ENCODE peak calls at places on chromosome 1, in nine cellular contexts. One of them, this sample, is unnamed.

GRCh38 chr1:59142663-59143487 is 154.0 kb upstream of the FGGY start:
- DNase-seq in IMR-90: peak
- DNase-seq in ovary: no peak
- DNase-seq in Peyer's patch: no peak
- DNase-seq in vagina: no peak
- DNase-seq in right lobe of liver: no peak
- DNase-seq in K562: no peak
- DNase-seq in esophagus squamous epithelium: no peak
- DNase-seq in A549: peak
- DNase-seq in this sample: no peak

GRCh38 chr1:241453732-241454131 is 65.8 kb downstream of the FH start:
- DNase-seq in IMR-90: no peak
- DNase-seq in ovary: no peak
- DNase-seq in Peyer's patch: no peak
- DNase-seq in vagina: no peak
- DNase-seq in right lobe of liver: no peak
- DNase-seq in K562: no peak
- DNase-seq in esophagus squamous epithelium: no peak
- DNase-seq in A549: no peak
- DNase-seq in this sample: no peak

GRCh38 chr1:33348194-33348593 is 27.3 kb upstream of the A3GALT2 start:
- DNase-seq in IMR-90: peak
- DNase-seq in ovary: no peak
- DNase-seq in Peyer's patch: no peak
- DNase-seq in vagina: no peak
- DNase-seq in right lobe of liver: no peak
- DNase-seq in K562: no peak
- DNase-seq in esophagus squamous epithelium: no peak
- DNase-seq in A549: no peak
- DNase-seq in this sample: peak

GRCh38 chr1:43034195-43034658 is 75.6 kb upstream of the SLC2A1 start:
- DNase-seq in IMR-90: no peak
- DNase-seq in ovary: no peak
- DNase-seq in Peyer's patch: no peak
- DNase-seq in vagina: no peak
- DNase-seq in right lobe of liver: no peak
- DNase-seq in K562: no peak
- DNase-seq in esophagus squamous epithelium: no peak
- DNase-seq in A549: no peak
- DNase-seq in this sample: no peak

GRCh38 chr1:184260382-184260781 is 126.4 kb upstream of the C1orf21 start:
- DNase-seq in IMR-90: peak
- DNase-seq in ovary: no peak
- DNase-seq in Peyer's patch: no peak
- DNase-seq in vagina: no peak
- DNase-seq in right lobe of liver: no peak
- DNase-seq in K562: no peak
- DNase-seq in esophagus squamous epithelium: no peak
- DNase-seq in A549: no peak
- DNase-seq in this sample: no peak

GRCh38 chr1:201937624-201938212 is 8.6 kb downstream of the LMOD1 start:
- DNase-seq in IMR-90: peak
- DNase-seq in ovary: no peak
- DNase-seq in Peyer's patch: no peak
- DNase-seq in vagina: no peak
- DNase-seq in right lobe of liver: no peak
- DNase-seq in K562: no peak
- DNase-seq in esophagus squamous epithelium: no peak
- DNase-seq in A549: no peak
- DNase-seq in this sample: no peak

GRCh38 chr1:26161408-26162219 is 2.7 kb downstream of the FAM110D start:
- DNase-seq in IMR-90: peak
- DNase-seq in ovary: peak
- DNase-seq in Peyer's patch: no peak
- DNase-seq in vagina: no peak
- DNase-seq in right lobe of liver: peak
- DNase-seq in K562: peak
- DNase-seq in esophagus squamous epithelium: no peak
- DNase-seq in A549: peak
- DNase-seq in this sample: no peak

GRCh38 chr1:151949371-151950193 is 40.3 kb upstream of the THEM4 start:
- DNase-seq in IMR-90: no peak
- DNase-seq in ovary: no peak
- DNase-seq in Peyer's patch: no peak
- DNase-seq in vagina: no peak
- DNase-seq in right lobe of liver: no peak
- DNase-seq in K562: no peak
- DNase-seq in esophagus squamous epithelium: no peak
- DNase-seq in A549: no peak
- DNase-seq in this sample: no peak

GRCh38 chr1:145806844-145807243 is 17.1 kb downstream of the RNF115 start:
- DNase-seq in IMR-90: no peak
- DNase-seq in ovary: no peak
- DNase-seq in Peyer's patch: no peak
- DNase-seq in vagina: no peak
- DNase-seq in right lobe of liver: no peak
- DNase-seq in K562: no peak
- DNase-seq in esophagus squamous epithelium: no peak
- DNase-seq in A549: no peak
- DNase-seq in this sample: no peak

GRCh38 chr1:88549536-88549935 is 134.5 kb upstream of the PKN2 start:
- DNase-seq in IMR-90: peak
- DNase-seq in ovary: no peak
- DNase-seq in Peyer's patch: no peak
- DNase-seq in vagina: no peak
- DNase-seq in right lobe of liver: no peak
- DNase-seq in K562: no peak
- DNase-seq in esophagus squamous epithelium: no peak
- DNase-seq in A549: no peak
- DNase-seq in this sample: no peak

GRCh38 chr1:198352975-198353695 is 187.3 kb downstream of the ATP6V1G3 start:
- DNase-seq in IMR-90: peak
- DNase-seq in ovary: no peak
- DNase-seq in Peyer's patch: no peak
- DNase-seq in vagina: no peak
- DNase-seq in right lobe of liver: no peak
- DNase-seq in K562: no peak
- DNase-seq in esophagus squamous epithelium: no peak
- DNase-seq in A549: no peak
- DNase-seq in this sample: no peak

GRCh38 chr1:212791676-212792395 is at the start of the genes NSL1 and TATDN3:
- DNase-seq in IMR-90: peak
- DNase-seq in ovary: peak
- DNase-seq in Peyer's patch: peak
- DNase-seq in vagina: peak
- DNase-seq in right lobe of liver: peak
- DNase-seq in K562: peak
- DNase-seq in esophagus squamous epithelium: peak
- DNase-seq in A549: peak
- DNase-seq in this sample: peak
- TF ChIP-seq POLR2A in IMR-90: peak
- TF ChIP-seq POLR2A in ovary: peak
- TF ChIP-seq POLR2A in Peyer's patch: peak
- TF ChIP-seq POLR2A in vagina: no peak
- TF ChIP-seq POLR2A in right lobe of liver: peak
- TF ChIP-seq POLR2A in K562: peak
- TF ChIP-seq POLR2A in esophagus squamous epithelium: no peak
- TF ChIP-seq POLR2A in A549: peak
- TF ChIP-seq POLR2A in this sample: peak

GRCh38 chr1:207810173-207810572 is 58.3 kb downstream of the CD46 start:
- DNase-seq in IMR-90: peak
- DNase-seq in ovary: no peak
- DNase-seq in Peyer's patch: no peak
- DNase-seq in vagina: no peak
- DNase-seq in right lobe of liver: no peak
- DNase-seq in K562: no peak
- DNase-seq in esophagus squamous epithelium: no peak
- DNase-seq in A549: no peak
- DNase-seq in this sample: no peak

GRCh38 chr1:207810606-207811295 is 58.9 kb downstream of the CD46 start:
- DNase-seq in IMR-90: no peak
- DNase-seq in ovary: no peak
- DNase-seq in Peyer's patch: no peak
- DNase-seq in vagina: no peak
- DNase-seq in right lobe of liver: no peak
- DNase-seq in K562: no peak
- DNase-seq in esophagus squamous epithelium: no peak
- DNase-seq in A549: no peak
- DNase-seq in this sample: no peak

GRCh38 chr1:207811920-207812720 is 60.3 kb downstream of the CD46 start:
- DNase-seq in IMR-90: peak
- DNase-seq in ovary: peak
- DNase-seq in Peyer's patch: no peak
- DNase-seq in vagina: peak
- DNase-seq in right lobe of liver: peak
- DNase-seq in K562: peak
- DNase-seq in esophagus squamous epithelium: no peak
- DNase-seq in A549: peak
- DNase-seq in this sample: peak

GRCh38 chr1:207812778-207813512 is 61.1 kb downstream of the CD46 start:
- DNase-seq in IMR-90: no peak
- DNase-seq in ovary: no peak
- DNase-seq in Peyer's patch: no peak
- DNase-seq in vagina: no peak
- DNase-seq in right lobe of liver: no peak
- DNase-seq in K562: no peak
- DNase-seq in esophagus squamous epithelium: no peak
- DNase-seq in A549: no peak
- DNase-seq in this sample: no peak

GRCh38 chr1:207811319-207811718 is 59.5 kb downstream of the CD46 start:
- DNase-seq in IMR-90: no peak
- DNase-seq in ovary: no peak
- DNase-seq in Peyer's patch: no peak
- DNase-seq in vagina: no peak
- DNase-seq in right lobe of liver: no peak
- DNase-seq in K562: no peak
- DNase-seq in esophagus squamous epithelium: no peak
- DNase-seq in A549: no peak
- DNase-seq in this sample: no peak
- H3K27ac ChIP-seq in IMR-90: no peak
- H3K27ac ChIP-seq in ovary: no peak
- H3K27ac ChIP-seq in Peyer's patch: peak
- H3K27ac ChIP-seq in vagina: peak
- H3K27ac ChIP-seq in right lobe of liver: peak
- H3K27ac ChIP-seq in K562: no peak
- H3K27ac ChIP-seq in esophagus squamous epithelium: peak
- H3K27ac ChIP-seq in A549: no peak
- H3K27ac ChIP-seq in this sample: peak

GRCh38 chr1:228486596-228487335 is 416 bp upstream of the RNF187 start:
- DNase-seq in IMR-90: peak
- DNase-seq in ovary: peak
- DNase-seq in Peyer's patch: peak
- DNase-seq in vagina: no peak
- DNase-seq in right lobe of liver: peak
- DNase-seq in K562: peak
- DNase-seq in esophagus squamous epithelium: peak
- DNase-seq in A549: peak
- DNase-seq in this sample: peak
- TF ChIP-seq POLR2A in IMR-90: no peak
- TF ChIP-seq POLR2A in ovary: peak
- TF ChIP-seq POLR2A in Peyer's patch: peak
- TF ChIP-seq POLR2A in vagina: no peak
- TF ChIP-seq POLR2A in right lobe of liver: peak
- TF ChIP-seq POLR2A in K562: peak
- TF ChIP-seq POLR2A in esophagus squamous epithelium: no peak
- TF ChIP-seq POLR2A in A549: peak
- TF ChIP-seq POLR2A in this sample: no peak

GRCh38 chr1:223313415-223313754 is 50.6 kb downstream of the SUSD4 start:
- DNase-seq in IMR-90: no peak
- DNase-seq in ovary: no peak
- DNase-seq in Peyer's patch: no peak
- DNase-seq in vagina: no peak
- DNase-seq in right lobe of liver: no peak
- DNase-seq in K562: no peak
- DNase-seq in esophagus squamous epithelium: no peak
- DNase-seq in A549: no peak
- DNase-seq in this sample: no peak
- H3K27ac ChIP-seq in IMR-90: no peak
- H3K27ac ChIP-seq in ovary: no peak
- H3K27ac ChIP-seq in Peyer's patch: no peak
- H3K27ac ChIP-seq in vagina: no peak
- H3K27ac ChIP-seq in right lobe of liver: no peak
- H3K27ac ChIP-seq in K562: no peak
- H3K27ac ChIP-seq in esophagus squamous epithelium: no peak
- H3K27ac ChIP-seq in A549: no peak
- H3K27ac ChIP-seq in this sample: no peak

GRCh38 chr1:233376711-233377110 is 49.2 kb downstream of the MAP3K21 start:
- DNase-seq in IMR-90: no peak
- DNase-seq in ovary: no peak
- DNase-seq in Peyer's patch: no peak
- DNase-seq in vagina: no peak
- DNase-seq in right lobe of liver: no peak
- DNase-seq in K562: no peak
- DNase-seq in esophagus squamous epithelium: no peak
- DNase-seq in A549: no peak
- DNase-seq in this sample: no peak

GRCh38 chr1:233383984-233384383 is 56.5 kb downstream of the MAP3K21 start:
- DNase-seq in IMR-90: no peak
- DNase-seq in ovary: no peak
- DNase-seq in Peyer's patch: no peak
- DNase-seq in vagina: no peak
- DNase-seq in right lobe of liver: no peak
- DNase-seq in K562: no peak
- DNase-seq in esophagus squamous epithelium: no peak
- DNase-seq in A549: no peak
- DNase-seq in this sample: no peak

GRCh38 chr1:233381806-233382205 is 54.3 kb downstream of the MAP3K21 start:
- DNase-seq in IMR-90: no peak
- DNase-seq in ovary: no peak
- DNase-seq in Peyer's patch: no peak
- DNase-seq in vagina: no peak
- DNase-seq in right lobe of liver: no peak
- DNase-seq in K562: no peak
- DNase-seq in esophagus squamous epithelium: no peak
- DNase-seq in A549: no peak
- DNase-seq in this sample: no peak

GRCh38 chr1:233375653-233376052 is 48.1 kb downstream of the MAP3K21 start:
- DNase-seq in IMR-90: no peak
- DNase-seq in ovary: no peak
- DNase-seq in Peyer's patch: no peak
- DNase-seq in vagina: no peak
- DNase-seq in right lobe of liver: no peak
- DNase-seq in K562: no peak
- DNase-seq in esophagus squamous epithelium: no peak
- DNase-seq in A549: no peak
- DNase-seq in this sample: no peak

GRCh38 chr1:233379869-233380438 is 52.4 kb downstream of the MAP3K21 start:
- DNase-seq in IMR-90: no peak
- DNase-seq in ovary: no peak
- DNase-seq in Peyer's patch: no peak
- DNase-seq in vagina: no peak
- DNase-seq in right lobe of liver: no peak
- DNase-seq in K562: no peak
- DNase-seq in esophagus squamous epithelium: no peak
- DNase-seq in A549: no peak
- DNase-seq in this sample: no peak
- TF ChIP-seq POLR2A in IMR-90: no peak
- TF ChIP-seq POLR2A in ovary: no peak
- TF ChIP-seq POLR2A in Peyer's patch: no peak
- TF ChIP-seq POLR2A in vagina: no peak
- TF ChIP-seq POLR2A in right lobe of liver: no peak
- TF ChIP-seq POLR2A in K562: no peak
- TF ChIP-seq POLR2A in esophagus squamous epithelium: no peak
- TF ChIP-seq POLR2A in A549: no peak
- TF ChIP-seq POLR2A in this sample: no peak

DNA sequence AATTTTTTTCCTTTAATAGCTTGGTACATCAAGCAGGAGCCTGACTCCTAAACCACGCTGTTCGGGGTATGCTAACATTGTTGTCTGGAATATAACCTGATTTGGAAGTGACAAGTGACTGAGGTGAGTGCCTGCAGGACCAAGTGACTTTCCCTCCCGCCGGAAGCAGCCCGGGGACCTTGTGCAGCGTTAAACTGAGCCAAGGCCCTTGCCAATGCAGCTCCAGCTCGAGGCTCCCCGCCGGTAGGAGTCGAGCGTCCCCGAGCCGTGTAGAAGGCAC is 716 bp upstream of the MTARC1 start:
- DNase-seq in IMR-90: no peak
- DNase-seq in ovary: no peak
- DNase-seq in Peyer's patch: no peak
- DNase-seq in vagina: no peak
- DNase-seq in right lobe of liver: no peak
- DNase-seq in K562: no peak
- DNase-seq in esophagus squamous epithelium: no peak
- DNase-seq in A549: no peak
- DNase-seq in this sample: no peak
- H3K27ac ChIP-seq in IMR-90: no peak
- H3K27ac ChIP-seq in ovary: no peak
- H3K27ac ChIP-seq in Peyer's patch: peak
- H3K27ac ChIP-seq in vagina: peak
- H3K27ac ChIP-seq in right lobe of liver: peak
- H3K27ac ChIP-seq in K562: no peak
- H3K27ac ChIP-seq in esophagus squamous epithelium: peak
- H3K27ac ChIP-seq in A549: peak
- H3K27ac ChIP-seq in this sample: peak

This sample was measured in sigmoid colon.